ENCODE peak calls at places on chromosomes 3 and 15, in eight cellular contexts. One of them, this sample, is unnamed.
A peak's percentile ranks its signal among the peaks of the same experiment; 100 is the strongest.

GRCh38 chr15:38257676-38258075 is 5.0 kb downstream of the SPRED1 start:
- DNase-seq in CD8-positive, alpha-beta T cell: no peak
- DNase-seq in IMR-90: no peak
- DNase-seq in heart right ventricle: no peak
- DNase-seq in HepG2: no peak
- DNase-seq in heart left ventricle: no peak
- DNase-seq in tibial nerve: no peak
- DNase-seq in OCI-LY7: no peak
- DNase-seq in this sample: no peak

GRCh38 chr15:90957105-90957790 is 2.6 kb downstream of the RCCD1 start:
- DNase-seq in CD8-positive, alpha-beta T cell: no peak
- DNase-seq in OCI-LY7: no peak
- DNase-seq in heart right ventricle: peak; percentile 35
- DNase-seq in IMR-90: peak; percentile 39
- DNase-seq in heart left ventricle: no peak
- DNase-seq in tibial nerve: no peak
- DNase-seq in HepG2: no peak
- DNase-seq in this sample: no peak

GRCh38 chr15:44713006-44713966 is 2.0 kb downstream of the B2M start:
- DNase-seq in OCI-LY7: peak; percentile 52
- DNase-seq in heart left ventricle: no peak
- DNase-seq in IMR-90: peak; percentile 43
- DNase-seq in tibial nerve: no peak
- DNase-seq in heart right ventricle: no peak
- DNase-seq in HepG2: peak; percentile 27
- DNase-seq in CD8-positive, alpha-beta T cell: no peak
- DNase-seq in this sample: no peak

GRCh38 chr3:72538070-72538745 is 310.0 kb downstream of the SHQ1 start:
- DNase-seq in heart left ventricle: no peak
- DNase-seq in CD8-positive, alpha-beta T cell: no peak
- DNase-seq in OCI-LY7: no peak
- DNase-seq in HepG2: no peak
- DNase-seq in heart right ventricle: no peak
- DNase-seq in tibial nerve: no peak
- DNase-seq in IMR-90: no peak
- DNase-seq in this sample: no peak

GRCh38 chr3:174936590-174936989 is 77.5 kb downstream of the NAALADL2 start:
- DNase-seq in OCI-LY7: no peak
- DNase-seq in IMR-90: no peak
- DNase-seq in heart left ventricle: no peak
- DNase-seq in HepG2: no peak
- DNase-seq in tibial nerve: no peak
- DNase-seq in heart right ventricle: no peak
- DNase-seq in CD8-positive, alpha-beta T cell: no peak
- DNase-seq in this sample: no peak

GRCh38 chr15:59255647-59256380 is 49.2 kb downstream of the LDHAL6B start:
- DNase-seq in tibial nerve: no peak
- DNase-seq in heart left ventricle: no peak
- DNase-seq in IMR-90: peak; percentile 5
- DNase-seq in HepG2: peak; percentile 84
- DNase-seq in heart right ventricle: no peak
- DNase-seq in CD8-positive, alpha-beta T cell: no peak
- DNase-seq in OCI-LY7: no peak
- DNase-seq in this sample: no peak

GRCh38 chr15:44092221-44092620 is 102.8 kb downstream of the FRMD5 start:
- DNase-seq in CD8-positive, alpha-beta T cell: no peak
- DNase-seq in heart left ventricle: no peak
- DNase-seq in IMR-90: peak; percentile 53
- DNase-seq in heart right ventricle: no peak
- DNase-seq in tibial nerve: no peak
- DNase-seq in HepG2: no peak
- DNase-seq in OCI-LY7: no peak
- DNase-seq in this sample: no peak

GRCh38 chr3:115537669-115538068 is 85.6 kb upstream of the GAP43 start:
- DNase-seq in HepG2: no peak
- DNase-seq in heart left ventricle: no peak
- DNase-seq in heart right ventricle: no peak
- DNase-seq in CD8-positive, alpha-beta T cell: no peak
- DNase-seq in tibial nerve: no peak
- DNase-seq in OCI-LY7: no peak
- DNase-seq in IMR-90: no peak
- DNase-seq in this sample: no peak

GRCh38 chr3:31562525-31562924 is 29.8 kb downstream of the STT3B start:
- DNase-seq in OCI-LY7: peak; percentile 23
- DNase-seq in HepG2: no peak
- DNase-seq in IMR-90: no peak
- DNase-seq in CD8-positive, alpha-beta T cell: no peak
- DNase-seq in tibial nerve: no peak
- DNase-seq in heart left ventricle: no peak
- DNase-seq in heart right ventricle: peak; percentile 17
- DNase-seq in this sample: no peak

GRCh38 chr3:115901008-115901407 is 277.7 kb downstream of the GAP43 start:
- DNase-seq in IMR-90: no peak
- DNase-seq in tibial nerve: no peak
- DNase-seq in CD8-positive, alpha-beta T cell: no peak
- DNase-seq in heart left ventricle: no peak
- DNase-seq in heart right ventricle: no peak
- DNase-seq in HepG2: no peak
- DNase-seq in OCI-LY7: no peak
- DNase-seq in this sample: no peak

GRCh38 chr15:84033793-84034553 is 201.6 kb upstream of the GOLGA6L4 start:
- DNase-seq in OCI-LY7: no peak
- DNase-seq in IMR-90: peak; percentile 2
- DNase-seq in CD8-positive, alpha-beta T cell: no peak
- DNase-seq in HepG2: no peak
- DNase-seq in tibial nerve: no peak
- DNase-seq in heart left ventricle: no peak
- DNase-seq in heart right ventricle: no peak
- DNase-seq in this sample: no peak

GRCh38 chr3:129195731-129196256 is 12.1 kb upstream of the CNBP start:
- DNase-seq in heart right ventricle: no peak
- DNase-seq in heart left ventricle: peak; percentile 64
- DNase-seq in HepG2: peak; percentile 16
- DNase-seq in CD8-positive, alpha-beta T cell: no peak
- DNase-seq in IMR-90: peak; percentile 96
- DNase-seq in tibial nerve: peak; percentile 32
- DNase-seq in OCI-LY7: no peak
- DNase-seq in this sample: peak; percentile 90

GRCh38 chr3:120171134-120171863 is 77.1 kb upstream of the GSK3B start:
- DNase-seq in heart right ventricle: no peak
- DNase-seq in HepG2: no peak
- DNase-seq in OCI-LY7: no peak
- DNase-seq in tibial nerve: no peak
- DNase-seq in IMR-90: peak; percentile 47
- DNase-seq in CD8-positive, alpha-beta T cell: no peak
- DNase-seq in heart left ventricle: no peak
- DNase-seq in this sample: no peak

GRCh38 chr15:71357357-71357756 is 242.1 kb downstream of the THSD4 start:
- DNase-seq in tibial nerve: no peak
- DNase-seq in heart right ventricle: peak; percentile 61
- DNase-seq in HepG2: no peak
- DNase-seq in IMR-90: no peak
- DNase-seq in heart left ventricle: peak; percentile 76
- DNase-seq in OCI-LY7: no peak
- DNase-seq in CD8-positive, alpha-beta T cell: no peak
- DNase-seq in this sample: no peak

GRCh38 chr3:189909573-189909972 is 211.1 kb downstream of the P3H2 start:
- DNase-seq in heart right ventricle: no peak
- DNase-seq in OCI-LY7: no peak
- DNase-seq in heart left ventricle: no peak
- DNase-seq in IMR-90: no peak
- DNase-seq in CD8-positive, alpha-beta T cell: no peak
- DNase-seq in tibial nerve: no peak
- DNase-seq in HepG2: no peak
- DNase-seq in this sample: no peak

GRCh38 chr3:189909139-189909538 is 211.6 kb downstream of the P3H2 start:
- DNase-seq in IMR-90: no peak
- DNase-seq in heart left ventricle: no peak
- DNase-seq in HepG2: no peak
- DNase-seq in heart right ventricle: no peak
- DNase-seq in CD8-positive, alpha-beta T cell: no peak
- DNase-seq in tibial nerve: no peak
- DNase-seq in OCI-LY7: no peak
- DNase-seq in this sample: no peak

GRCh38 chr3:189911001-189911400 is 209.7 kb downstream of the P3H2 start:
- DNase-seq in IMR-90: no peak
- DNase-seq in heart right ventricle: no peak
- DNase-seq in HepG2: no peak
- DNase-seq in tibial nerve: no peak
- DNase-seq in OCI-LY7: no peak
- DNase-seq in heart left ventricle: no peak
- DNase-seq in CD8-positive, alpha-beta T cell: no peak
- DNase-seq in this sample: no peak

GRCh38 chr3:189908646-189909045 is 212.1 kb downstream of the P3H2 start:
- DNase-seq in tibial nerve: no peak
- DNase-seq in heart left ventricle: no peak
- DNase-seq in HepG2: no peak
- DNase-seq in IMR-90: peak; percentile 72
- DNase-seq in heart right ventricle: no peak
- DNase-seq in OCI-LY7: no peak
- DNase-seq in CD8-positive, alpha-beta T cell: no peak
- DNase-seq in this sample: no peak

DNA sequence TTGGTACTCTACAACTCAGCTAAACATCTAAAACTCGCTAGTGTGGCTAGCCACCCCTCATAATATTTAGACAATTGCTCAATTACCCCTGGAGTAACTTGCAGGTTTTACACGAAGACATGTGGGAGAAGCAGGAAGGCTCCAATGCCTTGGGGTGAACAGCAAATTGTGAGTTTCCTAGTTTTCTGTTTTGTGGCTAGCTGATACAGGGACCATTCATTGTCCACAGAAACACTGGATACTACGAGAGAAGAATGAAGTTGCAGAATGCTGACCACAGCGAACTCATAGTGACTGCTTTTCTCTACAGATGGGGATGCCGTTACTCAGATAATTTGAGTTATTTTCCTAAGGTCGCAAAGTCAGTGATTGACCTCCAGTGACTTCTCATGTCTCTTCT is 212.9 kb downstream of the P3H2 start:
- DNase-seq in tibial nerve: no peak
- DNase-seq in CD8-positive, alpha-beta T cell: no peak
- DNase-seq in OCI-LY7: no peak
- DNase-seq in HepG2: no peak
- DNase-seq in heart left ventricle: no peak
- DNase-seq in IMR-90: no peak
- DNase-seq in heart right ventricle: no peak
- DNase-seq in this sample: no peak
- H3K4me1 ChIP-seq in tibial nerve: no peaks in the 10 kb centered on the region
- H3K4me1 ChIP-seq in CD8-positive, alpha-beta T cell: no peaks in the 10 kb centered on the region
- H3K4me1 ChIP-seq in OCI-LY7: no peaks in the 10 kb centered on the region
- H3K4me1 ChIP-seq in HepG2: peaks cover 4% of the 10 kb centered on the region
- H3K4me1 ChIP-seq in heart left ventricle: no peaks in the 10 kb centered on the region
- H3K4me1 ChIP-seq in IMR-90: peaks cover 1% of the 10 kb centered on the region
- H3K4me1 ChIP-seq in heart right ventricle: no peaks in the 10 kb centered on the region
- H3K4me1 ChIP-seq in this sample: no peaks in the 10 kb centered on the region

DNA sequence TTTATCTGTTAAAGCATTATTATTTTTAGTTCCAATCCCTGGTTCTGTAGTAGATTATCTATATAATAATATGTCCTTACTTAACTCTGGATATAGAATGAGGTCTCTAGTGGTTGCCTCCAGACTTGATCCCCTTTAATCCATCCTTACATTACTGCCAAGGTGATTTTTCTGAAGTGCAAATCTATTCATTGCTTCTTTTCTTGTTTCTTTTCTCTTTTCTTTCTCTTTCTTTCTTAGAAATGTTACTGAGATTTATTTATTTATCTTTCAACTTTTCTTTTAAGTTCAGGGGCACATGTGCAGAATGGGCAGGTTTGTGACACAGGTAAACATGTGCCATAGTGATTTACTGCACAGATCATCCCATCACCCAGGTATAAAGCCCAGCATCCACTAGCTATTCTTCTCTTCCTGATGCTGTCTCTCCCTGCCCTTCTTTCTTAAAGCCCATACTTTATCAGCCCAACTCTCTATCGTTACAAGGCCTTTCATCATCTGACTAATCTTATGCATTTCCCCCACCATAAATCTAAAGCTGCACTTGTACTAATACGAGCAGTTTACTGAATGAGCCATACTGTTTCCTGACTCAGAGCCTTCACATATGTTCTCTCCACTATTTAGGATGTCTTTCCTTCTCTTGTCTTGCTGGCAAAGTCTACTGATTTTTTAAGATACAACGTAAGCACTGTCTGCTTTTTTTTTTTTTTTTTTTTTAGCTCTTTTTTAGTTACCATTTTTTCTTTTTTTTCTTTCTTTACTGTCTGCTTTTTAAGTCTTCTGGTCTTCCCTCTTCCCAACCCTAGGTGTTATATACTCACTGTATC is 4.6 kb downstream of the GLCE start:
- DNase-seq in heart left ventricle: no peak
- DNase-seq in HepG2: no peak
- DNase-seq in CD8-positive, alpha-beta T cell: no peak
- DNase-seq in OCI-LY7: no peak
- DNase-seq in IMR-90: peak; percentile 88
- DNase-seq in heart right ventricle: no peak
- DNase-seq in tibial nerve: no peak
- DNase-seq in this sample: no peak
- H3K27ac ChIP-seq in heart left ventricle: no peak overlapping the region
- H3K27ac ChIP-seq in HepG2: no peak overlapping the region
- H3K27ac ChIP-seq in CD8-positive, alpha-beta T cell: no peak overlapping the region
- H3K27ac ChIP-seq in OCI-LY7: no peak overlapping the region
- H3K27ac ChIP-seq in IMR-90: no peak overlapping the region
- H3K27ac ChIP-seq in heart right ventricle: no peak overlapping the region
- H3K27ac ChIP-seq in tibial nerve: no peak overlapping the region
- H3K27ac ChIP-seq in this sample: no peak overlapping the region

DNA sequence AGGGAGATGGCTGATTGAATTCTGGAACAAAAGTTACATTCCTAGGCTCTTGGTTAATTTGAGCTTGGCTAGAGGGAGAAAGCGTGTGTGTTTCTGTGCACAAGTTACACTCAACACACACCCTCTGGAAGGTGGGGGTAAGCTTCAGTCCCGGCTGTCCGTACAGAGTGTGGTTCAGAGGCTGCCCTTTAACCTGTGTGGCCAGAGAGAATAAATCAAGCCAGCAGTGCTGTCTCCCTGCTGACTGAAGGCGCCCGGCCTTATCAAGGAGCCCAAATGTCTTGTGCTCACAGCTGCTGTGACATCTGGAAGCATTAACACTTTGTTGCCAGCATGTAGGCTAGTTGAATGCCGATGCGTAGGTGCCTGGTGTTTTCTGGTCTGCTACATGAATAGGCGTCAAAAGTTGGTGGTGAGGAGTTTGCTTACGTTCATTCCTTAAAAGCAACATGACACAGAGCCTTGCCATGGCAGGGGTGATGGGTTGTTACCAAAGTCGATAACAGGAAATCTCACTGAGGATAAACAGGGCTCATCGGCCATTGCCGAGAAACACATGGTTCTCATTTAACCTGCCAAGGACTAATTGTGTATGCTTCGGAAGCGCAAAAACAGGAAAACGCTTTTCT is 96.0 kb upstream of the CTDSPL start:
- DNase-seq in heart left ventricle: peak; percentile 60
- DNase-seq in IMR-90: no peak
- DNase-seq in CD8-positive, alpha-beta T cell: no peak
- DNase-seq in tibial nerve: peak; percentile 56
- DNase-seq in OCI-LY7: no peak
- DNase-seq in heart right ventricle: no peak
- DNase-seq in HepG2: no peak
- DNase-seq in this sample: no peak
- H3K4me1 ChIP-seq in heart left ventricle: peaks cover 52% of the 10 kb centered on the region
- H3K4me1 ChIP-seq in IMR-90: peaks cover 4% of the 10 kb centered on the region
- H3K4me1 ChIP-seq in CD8-positive, alpha-beta T cell: no peaks in the 10 kb centered on the region
- H3K4me1 ChIP-seq in tibial nerve: no peaks in the 10 kb centered on the region
- H3K4me1 ChIP-seq in OCI-LY7: no peaks in the 10 kb centered on the region
- H3K4me1 ChIP-seq in heart right ventricle: peaks cover 90% of the 10 kb centered on the region
- H3K4me1 ChIP-seq in HepG2: peaks cover 43% of the 10 kb centered on the region
- H3K4me1 ChIP-seq in this sample: peaks cover 40% of the 10 kb centered on the region

GRCh38 chr15:63811942-63812341 is 21.8 kb downstream of the HERC1 start:
- DNase-seq in heart right ventricle: no peak
- DNase-seq in CD8-positive, alpha-beta T cell: no peak
- DNase-seq in OCI-LY7: no peak
- DNase-seq in IMR-90: no peak
- DNase-seq in HepG2: no peak
- DNase-seq in heart left ventricle: no peak
- DNase-seq in tibial nerve: no peak
- DNase-seq in this sample: no peak
- H3K27ac ChIP-seq in heart right ventricle: no peak overlapping the region
- H3K27ac ChIP-seq in CD8-positive, alpha-beta T cell: no peak overlapping the region
- H3K27ac ChIP-seq in OCI-LY7: no peak overlapping the region
- H3K27ac ChIP-seq in IMR-90: no peak overlapping the region
- H3K27ac ChIP-seq in HepG2: no peak overlapping the region
- H3K27ac ChIP-seq in heart left ventricle: no peak overlapping the region
- H3K27ac ChIP-seq in tibial nerve: no peak overlapping the region
- H3K27ac ChIP-seq in this sample: no peak overlapping the region

This sample was measured in ascending aorta.